ENCODE peak calls at places on chromosome 1, in nine cellular contexts. J is astrocyte of the spinal cord, C is NCI-H1092 treated with DMSO at 0.1 percent for 48 hours, B is GM19239, Y is NCI-H526, O is omental fat pad, G is SJSA1, V is fibroblast of lung, Q is NCI-H446 treated with DMSO at 0.1 percent for 48 hours. K is an unnamed sample.

GRCh38 chr1:77757616-77758015 is 2.0 kb downstream of the USP33 start:
- DNase-seq in C (no peak), G (no peak), V (peak; percentile 87), O (no peak), J (no peak), Q (no peak), Y (no peak), B (no peak), K (no peak)

GRCh38 chr1:98327151-98327918 is 334.2 kb upstream of the SNX7 start:
- DNase-seq in C (no peak), Q (peak; percentile 78), O (no peak), J (peak; percentile 90), Y (no peak), B (no peak), G (peak; percentile 55), V (peak; percentile 88), K (peak; percentile 85)

GRCh38 chr1:64505232-64505943 is 35.5 kb downstream of the CACHD1 start:
- DNase-seq in C (peak; percentile 24), O (no peak), Y (peak; percentile 44), Q (no peak), B (no peak), G (no peak), V (no peak), J (no peak), K (no peak)

GRCh38 chr1:46991083-46991923 is 32.2 kb upstream of the CYP4X1 start:
- DNase-seq in J (peak; percentile 5), Q (no peak), C (no peak), B (no peak), V (no peak), G (no peak), O (no peak), Y (no peak), K (no peak)

GRCh38 chr1:226549094-226549936 is 751 bp downstream of the STUM start:
- DNase-seq in V (no peak), Q (no peak), J (no peak), B (no peak), O (no peak), Y (no peak), C (peak; percentile 78), G (no peak), K (no peak)

GRCh38 chr1:198850196-198850595 is 211.4 kb downstream of the PTPRC start:
- DNase-seq in Y (no peak), C (no peak), V (no peak), G (no peak), J (no peak), B (no peak), O (no peak), Q (no peak), K (no peak)

GRCh38 chr1:222919478-222919865 is 104.6 kb downstream of the DISP1 start:
- DNase-seq in V (peak; percentile 85), O (no peak), G (no peak), J (peak; percentile 53), B (no peak), Q (no peak), C (no peak), Y (no peak), K (no peak)

GRCh38 chr1:201785291-201785690 is 43.7 kb upstream of the IPO9 start:
- DNase-seq in J (no peak), V (no peak), O (no peak), Y (no peak), B (no peak), C (no peak), Q (no peak), G (no peak), K (no peak)

GRCh38 chr1:243723458-243724043 is 126.5 kb downstream of the AKT3 start:
- DNase-seq in O (no peak), Q (peak; percentile 68), V (no peak), B (no peak), C (peak; percentile 57), J (no peak), Y (no peak), G (no peak), K (no peak)

GRCh38 chr1:183634429-183635065 is 1.0 kb downstream of the ARPC5 start:
- DNase-seq in C (no peak), G (no peak), Q (no peak), J (no peak), O (no peak), V (no peak), Y (peak; percentile 42), B (no peak), K (no peak)